ENCODE peak calls at places on chromosomes 6 and 20, in seven cellular contexts. K is HFF-Myc; O is GM06990; A is AG09309; I is CD8-positive, alpha-beta memory T cell; Y is brain microvascular endothelial cell; W is dorsolateral prefrontal cortex. L is an unnamed sample.

GRCh38 chr20:40511478-40511877 is 177.6 kb downstream of the MAFB start:
- DNase-seq in Y (peak), W (no peak), O (no peak), K (no peak), A (peak), I (no peak), L (peak)

GRCh38 chr6:90284236-90284744 is 12.4 kb downstream of the BACH2 start:
- DNase-seq in W (no peak), Y (peak), A (peak), I (peak), K (peak), O (no peak), L (peak)

GRCh38 chr6:38610050-38610619 is 29.6 kb downstream of the BTBD9 start:
- DNase-seq in I (no peak), W (no peak), Y (no peak), A (no peak), O (no peak), K (no peak), L (peak)

GRCh38 chr6:49462071-49462470 is 982 bp downstream of the MMUT start:
- DNase-seq in Y (no peak), I (no peak), W (no peak), A (no peak), K (no peak), O (no peak), L (peak)

GRCh38 chr20:47349365-47350180 is 6.9 kb downstream of the ZMYND8 start:
- DNase-seq in A (no peak), I (no peak), O (no peak), W (no peak), Y (no peak), K (no peak), L (no peak)

GRCh38 chr6:110341671-110342304 is 16.4 kb downstream of the METTL24 start:
- DNase-seq in I (no peak), K (no peak), A (no peak), Y (peak), W (no peak), O (no peak), L (peak)

GRCh38 chr20:57627972-57628650 is 7.9 kb upstream of the ZBP1 start:
- DNase-seq in I (peak), A (peak), K (peak), O (no peak), Y (peak), W (peak), L (peak)

GRCh38 chr6:101236709-101237108 is 156.8 kb upstream of the GRIK2 start:
- DNase-seq in K (no peak), I (no peak), A (no peak), Y (no peak), O (no peak), W (no peak), L (no peak)

GRCh38 chr6:42400031-42400760 is 51.5 kb downstream of the TRERF1 start:
- DNase-seq in A (no peak), K (no peak), O (no peak), Y (no peak), I (no peak), W (no peak), L (no peak)

GRCh38 chr6:32189742-32190053 is 304 bp downstream of the PBX2 start:
- DNase-seq in I (no peak), O (no peak), A (no peak), W (no peak), K (no peak), Y (no peak), L (no peak)

GRCh38 chr20:62822788-62823651 is 6.2 kb downstream of the COL9A3 start:
- DNase-seq in W (no peak), K (no peak), Y (no peak), A (no peak), I (no peak), O (peak), L (no peak)

GRCh38 chr6:107778242-107778641 is 45.9 kb downstream of the SCML4 start:
- DNase-seq in K (no peak), O (no peak), I (no peak), W (no peak), Y (no peak), A (no peak), L (no peak)

GRCh38 chr6:114157848-114158247 is 185.0 kb downstream of the HS3ST5 start:
- DNase-seq in I (no peak), A (no peak), K (no peak), Y (no peak), W (no peak), O (no peak), L (no peak)

GRCh38 chr6:66965227-66965626 is 1258.2 kb upstream of the EYS start:
- DNase-seq in I (no peak), A (no peak), Y (no peak), W (no peak), K (no peak), O (no peak), L (no peak)

GRCh38 chr20:61601853-61602252 is 349.8 kb downstream of the CDH4 start:
- DNase-seq in K (no peak), A (no peak), I (no peak), Y (no peak), O (no peak), W (no peak), L (no peak)

GRCh38 chr20:43238833-43239232 is 49.1 kb upstream of the PTPRT start:
- DNase-seq in A (no peak), W (no peak), O (no peak), I (no peak), Y (no peak), K (no peak), L (no peak)

GRCh38 chr6:82013561-82014275 is 233.8 kb downstream of the IBTK start:
- DNase-seq in W (no peak), O (no peak), Y (peak), I (no peak), A (no peak), K (no peak), L (peak)

GRCh38 chr6:24910850-24911712 is 24.7 kb downstream of the RIPOR2 start:
- DNase-seq in I (peak), A (no peak), K (no peak), O (peak), W (no peak), Y (no peak), L (peak)

GRCh38 chr6:112690497-112691202 is 343.5 kb downstream of the RFPL4B start:
- DNase-seq in W (no peak), K (no peak), O (no peak), I (no peak), Y (no peak), A (peak), L (peak)

GRCh38 chr6:3162067-3162497 is 4.7 kb upstream of the TUBB2A start:
- DNase-seq in K (no peak), W (no peak), O (no peak), Y (no peak), I (no peak), A (no peak), L (peak)

GRCh38 chr6:17816921-17817611 is 110.3 kb upstream of the NUP153 start:
- DNase-seq in O (no peak), I (no peak), K (no peak), W (no peak), A (no peak), Y (no peak), L (peak)

GRCh38 chr6:135183532-135184440 is 2.7 kb downstream of the MYB start:
- DNase-seq in W (no peak), I (peak), Y (peak), O (peak), A (no peak), K (no peak), L (peak)

GRCh38 chr6:144170044-144170443 is 19.7 kb downstream of the STX11 start:
- DNase-seq in Y (no peak), I (no peak), K (no peak), W (no peak), A (no peak), O (no peak), L (no peak)

GRCh38 chr6:39387785-39388184 is 65.3 kb upstream of the KCNK16 start:
- DNase-seq in O (no peak), I (no peak), W (no peak), A (no peak), K (no peak), Y (no peak), L (no peak)

GRCh38 chr6:113855500-113856010 is 1.6 kb upstream of the MARCKS start:
- DNase-seq in A (no peak), W (no peak), Y (no peak), I (no peak), K (no peak), O (peak), L (peak)

GRCh38 chr6:31403283-31403989 is at the start of gene MICA:
- DNase-seq in I (peak), Y (peak), W (peak), O (peak), A (no peak), K (peak), L (peak)

GRCh38 chr6:140319209-140319608 is 944.8 kb upstream of the CITED2 start:
- DNase-seq in Y (peak), O (peak), A (peak), I (no peak), K (peak), W (no peak), L (peak)

GRCh38 chr6:108578595-108579038 is 17.9 kb downstream of the FOXO3 start:
- DNase-seq in W (no peak), K (no peak), I (no peak), A (no peak), O (no peak), Y (peak), L (peak)

GRCh38 chr6:26251354-26252081 is 113.5 kb upstream of the BTN3A2 start:
- DNase-seq in A (no peak), W (no peak), K (peak), Y (peak), O (peak), I (peak), L (peak)

GRCh38 chr20:51831891-51832675 is 29.8 kb upstream of the SALL4 start:
- DNase-seq in Y (no peak), O (no peak), W (no peak), K (peak), I (no peak), A (peak), L (no peak)

GRCh38 chr6:108473197-108473596 is 87.5 kb upstream of the FOXO3 start:
- DNase-seq in I (no peak), K (no peak), W (no peak), Y (no peak), O (no peak), A (no peak), L (no peak)

GRCh38 chr20:60294627-60295026 is 336.4 kb downstream of the CDH26 start:
- DNase-seq in O (no peak), Y (no peak), A (no peak), I (no peak), K (no peak), W (no peak), L (no peak)

GRCh38 chr6:116366740-116367275 is 3.9 kb upstream of the DSE start:
- DNase-seq in Y (no peak), W (no peak), A (no peak), I (no peak), K (no peak), O (no peak), L (no peak)

GRCh38 chr20:2524435-2525272 is 11.7 kb upstream of the TMC2 start:
- DNase-seq in A (no peak), Y (peak), O (peak), K (no peak), I (peak), W (peak), L (peak)

DNA sequence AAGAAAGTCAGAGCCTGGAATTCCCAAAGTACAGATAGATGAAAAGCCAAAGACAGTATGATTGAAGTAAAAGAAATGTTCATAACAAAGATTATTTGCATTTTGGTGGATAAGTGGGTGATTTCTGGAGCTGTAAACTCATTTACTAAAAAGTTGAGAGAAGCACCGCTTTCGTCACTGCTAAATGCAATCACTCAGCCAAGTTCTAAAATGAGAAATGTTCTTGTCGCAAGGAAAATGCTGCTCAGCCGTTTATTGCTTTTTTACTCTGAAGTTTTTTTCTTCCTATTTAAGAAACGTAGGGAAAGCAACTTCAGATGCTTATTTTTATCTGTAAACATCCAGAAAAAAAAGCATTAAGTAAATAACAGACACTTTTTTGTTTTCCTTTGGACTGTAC is 93.6 kb upstream of the BCLAF1 start:
- DNase-seq in Y (no peak), W (no peak), A (no peak), I (no peak), O (no peak), K (no peak), L (no peak)
- H3K4me3 ChIP-seq in Y (no peak), W (peak), A (no peak), I (no peak), O (no peak), K (no peak), L (no peak)

GRCh38 chr6:142885182-142885867 is 59.7 kb downstream of the HIVEP2 start:
- DNase-seq in I (peak), Y (peak), K (peak), W (no peak), A (peak), O (peak), L (peak)

GRCh38 chr6:142888461-142888860 is 56.5 kb downstream of the HIVEP2 start:
- DNase-seq in W (no peak), K (no peak), O (no peak), Y (no peak), A (no peak), I (no peak), L (no peak)

GRCh38 chr6:142887534-142887933 is 57.4 kb downstream of the HIVEP2 start:
- DNase-seq in O (no peak), K (no peak), A (no peak), W (no peak), Y (no peak), I (no peak), L (no peak)

GRCh38 chr6:142884214-142885035 is 60.6 kb downstream of the HIVEP2 start:
- DNase-seq in K (no peak), O (no peak), Y (no peak), I (no peak), A (no peak), W (no peak), L (no peak)

DNA sequence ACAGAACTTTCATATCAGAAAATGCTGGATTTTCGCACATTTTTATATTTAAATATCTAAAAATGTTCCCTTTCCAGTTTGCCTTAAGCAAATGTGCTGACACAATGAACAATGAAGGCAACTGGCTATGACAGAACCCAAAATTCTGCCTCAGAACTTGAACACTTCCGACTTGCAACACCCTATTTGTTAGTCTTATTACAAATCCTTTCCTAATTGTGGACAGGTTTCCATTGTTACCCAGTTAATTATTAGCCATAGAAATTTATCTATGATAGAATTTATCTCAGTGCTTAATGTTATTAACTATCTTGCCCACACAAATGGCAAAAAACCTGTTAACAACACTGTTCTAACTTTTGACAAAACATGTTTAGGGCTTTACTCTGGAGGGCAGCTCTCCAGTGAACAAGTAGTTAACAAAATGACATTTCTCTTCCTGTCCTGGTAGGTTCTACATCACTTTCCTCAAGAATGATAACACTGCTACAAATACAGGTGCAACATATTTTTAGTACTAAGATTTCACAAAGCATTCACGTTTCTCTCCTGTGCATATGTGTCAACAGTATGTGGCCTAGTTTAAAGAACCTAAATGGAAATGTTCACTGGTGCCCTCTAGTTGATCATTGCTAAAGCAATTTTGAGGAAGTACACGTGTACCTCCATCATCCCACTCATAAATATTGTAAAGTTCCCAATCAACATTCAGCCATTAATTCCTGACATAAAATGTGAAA is 58.4 kb downstream of the HIVEP2 start:
- DNase-seq in Y (no peak), A (no peak), I (peak), O (peak), K (no peak), W (no peak), L (peak)
- H3K4me3 ChIP-seq in Y (no peak), A (no peak), I (no peak), O (no peak), K (no peak), W (no peak), L (no peak)

GRCh38 chr20:48671141-48671540 is 156.7 kb downstream of the PREX1 start:
- DNase-seq in O (no peak), K (no peak), I (no peak), A (no peak), W (no peak), Y (no peak), L (no peak)
- H3K4me3 ChIP-seq in O (no peak), K (no peak), I (no peak), A (no peak), W (no peak), Y (no peak), L (no peak)

GRCh38 chr6:132512342-132512637 is 626 bp downstream of the STX7 start:
- DNase-seq in A (no peak), W (no peak), I (no peak), K (no peak), Y (no peak), O (no peak), L (no peak)

GRCh38 chr6:132511836-132512230 is 1.1 kb downstream of the STX7 start:
- DNase-seq in O (no peak), I (no peak), Y (no peak), A (no peak), K (no peak), W (no peak), L (no peak)

GRCh38 chr6:132512638-132513632 is at the start of gene STX7:
- DNase-seq in O (peak), K (peak), W (peak), I (peak), A (peak), Y (peak), L (peak)

GRCh38 chr6:132515386-132515785 is 2.5 kb upstream of the STX7 start:
- DNase-seq in W (no peak), Y (no peak), A (no peak), K (no peak), O (no peak), I (no peak), L (peak)

DNA sequence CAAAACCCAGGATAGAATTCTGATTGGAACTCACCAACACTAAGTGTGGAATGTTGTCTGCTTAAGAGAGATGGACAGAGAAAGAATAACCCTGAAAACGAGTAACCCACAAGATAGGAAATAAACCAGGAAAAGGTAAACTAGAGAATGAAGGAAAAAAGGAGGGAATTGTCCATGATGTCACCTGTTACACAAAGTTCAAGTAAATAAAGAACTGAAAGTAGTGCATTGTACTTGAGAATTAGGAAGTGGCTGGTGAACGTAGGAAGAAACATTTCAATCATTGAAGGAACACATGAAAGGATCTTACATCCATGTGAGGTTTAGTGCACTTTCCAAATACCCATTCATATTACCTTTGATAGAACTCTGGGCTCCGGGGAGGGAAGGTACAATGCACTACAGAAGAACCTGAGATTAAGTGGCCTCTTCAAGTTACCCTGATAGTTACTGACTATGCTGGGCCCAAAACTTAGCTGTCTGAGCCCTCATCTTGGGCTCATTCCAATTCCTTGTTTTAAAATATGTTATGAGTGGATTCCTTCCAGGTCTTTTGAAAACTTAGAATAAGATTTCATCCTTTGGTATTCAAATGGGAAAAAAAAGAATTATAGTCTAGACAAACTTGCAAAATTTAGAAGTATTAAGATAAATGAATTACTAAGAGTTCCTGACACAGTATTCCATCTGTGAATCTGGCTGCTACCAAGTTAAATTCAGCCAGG is 1.1 kb upstream of the STX7 start:
- DNase-seq in A (no peak), O (no peak), K (no peak), I (no peak), W (no peak), Y (no peak), L (peak)
- H3K4me3 ChIP-seq in A (no peak), O (no peak), K (no peak), I (no peak), W (peak), Y (no peak), L (no peak)

GRCh38 chr6:36232172-36232571 is 35.6 kb downstream of the BRPF3 start:
- DNase-seq in K (no peak), Y (no peak), A (no peak), I (no peak), O (no peak), W (no peak), L (no peak)
- H3K4me3 ChIP-seq in K (no peak), Y (no peak), A (no peak), I (no peak), O (no peak), W (no peak), L (no peak)

DNA sequence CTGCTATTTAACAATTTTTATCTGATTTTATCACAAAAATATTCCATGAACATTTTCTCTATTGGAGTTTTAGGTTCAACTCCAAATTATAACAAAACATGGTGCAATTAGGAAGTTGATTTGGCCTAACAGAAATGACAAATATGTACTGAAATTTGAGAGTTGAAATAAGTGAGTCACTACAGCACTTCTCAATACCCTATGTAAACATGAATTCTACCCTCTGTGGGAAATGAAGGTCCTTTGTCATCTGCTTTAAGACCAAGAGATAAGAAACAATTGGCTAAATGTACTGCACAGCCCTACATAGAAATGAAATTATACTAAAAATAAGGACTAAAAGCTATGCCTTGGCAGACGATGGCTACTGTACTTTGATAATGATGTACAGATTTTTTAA is 86.2 kb upstream of the BEND6 start:
- DNase-seq in O (no peak), W (no peak), I (no peak), Y (peak), K (no peak), A (no peak), L (peak)
- H3K4me3 ChIP-seq in O (no peak), W (no peak), I (no peak), Y (no peak), K (no peak), A (no peak), L (no peak)

DNA sequence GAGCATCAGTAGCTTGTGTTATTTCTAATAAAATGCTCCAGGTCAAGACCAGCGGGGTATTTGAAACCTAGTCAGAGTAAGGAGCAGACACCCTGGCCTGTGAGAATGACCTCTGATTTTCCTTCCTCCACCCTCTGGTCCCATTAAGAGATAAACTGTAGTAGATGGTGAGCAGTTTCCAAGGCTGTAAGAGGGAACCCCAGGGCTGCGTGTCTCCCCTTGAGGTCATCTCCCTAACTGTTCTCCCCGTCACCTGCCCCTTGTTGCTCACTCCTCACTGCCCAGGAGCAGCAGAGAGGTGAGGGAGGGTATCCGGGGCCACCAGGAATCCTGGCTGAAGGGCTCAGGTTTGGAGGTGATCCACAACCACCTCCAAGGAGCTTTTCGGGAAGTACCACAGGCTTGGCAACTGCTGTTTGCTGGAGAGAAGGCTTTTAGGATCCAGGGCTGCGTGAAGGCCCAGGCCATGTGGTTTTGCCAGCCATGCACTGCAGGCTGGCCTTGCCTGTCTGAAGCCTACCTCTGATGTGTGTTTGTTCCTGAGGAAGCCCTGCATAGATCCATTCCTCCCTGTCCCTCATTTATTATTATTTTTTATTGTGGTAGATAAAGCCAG is 62.5 kb downstream of the RREB1 start:
- DNase-seq in A (no peak), O (no peak), I (no peak), W (no peak), Y (no peak), K (no peak), L (no peak)
- H3K4me3 ChIP-seq in A (no peak), O (no peak), I (no peak), W (no peak), Y (no peak), K (no peak), L (no peak)

L was measured in cardiac fibroblast.